ENCODE peak calls at places on chromosome 2, in six cellular contexts. D, F, K, O, Q and A are unnamed samples.
A peak's percentile ranks its signal among the peaks of the same experiment; 100 is the strongest.

GRCh38 chr2:65634304-65634703 is 201.9 kb upstream of the SPRED2 start:
- DNase-seq in Q (no peak), D (no peak), F (no peak), K (no peak), O (no peak), A (no peak)

GRCh38 chr2:24543252-24543651 is 52.2 kb downstream of the NCOA1 start:
- DNase-seq in Q (no peak), K (no peak), F (no peak), O (no peak), D (no peak), A (no peak)

GRCh38 chr2:97871096-97871780 is 124.5 kb downstream of the TMEM131 start:
- DNase-seq in O (no peak), F (no peak), K (no peak), Q (peak; percentile 8), D (no peak), A (no peak)

GRCh38 chr2:119983108-119983507 is 29.8 kb upstream of the EPB41L5 start:
- DNase-seq in O (no peak), D (no peak), K (no peak), Q (no peak), F (no peak), A (no peak)

GRCh38 chr2:69255760-69256159 is 131.3 kb downstream of the GFPT1 start:
- DNase-seq in Q (no peak), D (no peak), O (no peak), F (no peak), K (no peak), A (no peak)

GRCh38 chr2:134558208-134558890 is 160.5 kb downstream of the TMEM163 start:
- DNase-seq in Q (no peak), D (no peak), F (no peak), O (no peak), K (no peak), A (no peak)

GRCh38 chr2:118940486-118941120 is 1.4 kb upstream of the MARCO start:
- DNase-seq in D (peak; percentile 62), F (peak; percentile 54), K (no peak), O (no peak), Q (no peak), A (no peak)

GRCh38 chr2:135005753-135006152 is 41.5 kb downstream of the MAP3K19 start:
- DNase-seq in K (no peak), Q (no peak), F (no peak), D (no peak), O (no peak), A (no peak)

GRCh38 chr2:166126014-166126639 is 1.7 kb downstream of the SCN1A start:
- DNase-seq in O (no peak), K (no peak), F (no peak), D (peak; percentile 72), Q (no peak), A (no peak)

GRCh38 chr2:235577404-235578330 is 83.8 kb downstream of the AGAP1 start:
- DNase-seq in O (no peak), K (no peak), F (no peak), Q (no peak), D (no peak), A (no peak)

GRCh38 chr2:101267671-101268656 is 15.3 kb downstream of the CNOT11 start:
- DNase-seq in Q (no peak), D (no peak), K (no peak), F (no peak), O (no peak), A (no peak)

GRCh38 chr2:240189686-240190085 is 49.2 kb upstream of the OTOS start:
- DNase-seq in F (no peak), O (no peak), D (no peak), K (peak; percentile 48), Q (no peak), A (no peak)

GRCh38 chr2:230225486-230225885 is at the start of gene SP140:
- DNase-seq in Q (no peak), O (no peak), K (no peak), D (peak; percentile 77), F (peak; percentile 21), A (peak; percentile 55)

GRCh38 chr2:104804148-104804890 is 49.6 kb upstream of the POU3F3 start:
- DNase-seq in O (no peak), Q (no peak), F (no peak), K (no peak), D (no peak), A (no peak)

GRCh38 chr2:105391058-105391627 is 7.7 kb downstream of the FHL2 start:
- DNase-seq in F (no peak), Q (peak; percentile 22), O (no peak), D (no peak), K (no peak), A (no peak)

GRCh38 chr2:223357076-223357475 is 245.1 kb downstream of the SCG2 start:
- DNase-seq in D (no peak), K (no peak), Q (no peak), O (no peak), F (no peak), A (no peak)

GRCh38 chr2:66667852-66668251 is 232.9 kb downstream of the MEIS1 start:
- DNase-seq in Q (no peak), D (no peak), O (no peak), F (no peak), K (no peak), A (no peak)

GRCh38 chr2:190533968-190534309 is 583 bp downstream of the NEMP2 start:
- DNase-seq in D (peak; percentile 35), Q (no peak), F (no peak), K (no peak), O (no peak), A (no peak)

GRCh38 chr2:190535119-190535439 is 557 bp upstream of the NEMP2 start:
- DNase-seq in K (no peak), Q (peak; percentile 43), O (no peak), D (no peak), F (no peak), A (no peak)

GRCh38 chr2:190533175-190533967 is 1.2 kb downstream of the NEMP2 start:
- DNase-seq in O (no peak), Q (no peak), F (no peak), K (no peak), D (no peak), A (peak; percentile 33)

GRCh38 chr2:190535586-190535985 is 1.1 kb upstream of the NEMP2 start:
- DNase-seq in D (no peak), K (no peak), F (no peak), Q (no peak), O (no peak), A (no peak)

GRCh38 chr2:190534310-190535118 is at the start of gene NEMP2:
- DNase-seq in Q (peak; percentile 61), K (peak; percentile 84), F (peak; percentile 53), D (peak; percentile 84), O (peak; percentile 49), A (peak; percentile 90)
- TF ChIP-seq CTCF in Q (no peak), K (no peak), F (no peak), D (no peak), O (no peak), A (no peak)

GRCh38 chr2:162185833-162186232 is 33.8 kb upstream of the GCG start:
- DNase-seq in K (no peak), D (no peak), O (no peak), Q (no peak), F (no peak), A (no peak)

GRCh38 chr2:162182395-162182794 is 30.3 kb upstream of the GCG start:
- DNase-seq in F (no peak), K (no peak), Q (no peak), O (no peak), D (no peak), A (no peak)

GRCh38 chr2:162184362-162184761 is 32.3 kb upstream of the GCG start:
- DNase-seq in Q (no peak), K (no peak), D (no peak), F (no peak), O (no peak), A (no peak)

GRCh38 chr2:162184796-162185195 is 32.7 kb upstream of the GCG start:
- DNase-seq in O (no peak), F (no peak), K (no peak), D (no peak), Q (peak; percentile 5), A (no peak)
- TF ChIP-seq CTCF in O (no peak), F (no peak), K (no peak), D (no peak), Q (no peak), A (no peak)

GRCh38 chr2:237791977-237792727 is 6.4 kb upstream of the RBM44 start:
- DNase-seq in D (no peak), K (no peak), F (no peak), Q (no peak), O (no peak), A (no peak)
- TF ChIP-seq CTCF in D (no peak), K (no peak), F (no peak), Q (peak; percentile 28), O (no peak), A (no peak)

GRCh38 chr2:170005702-170006101 is 172.2 kb upstream of the MYO3B start:
- DNase-seq in D (no peak), F (no peak), Q (peak; percentile 5), K (no peak), O (no peak), A (no peak)
- TF ChIP-seq CTCF in D (no peak), F (no peak), Q (no peak), K (no peak), O (no peak), A (no peak)

DNA sequence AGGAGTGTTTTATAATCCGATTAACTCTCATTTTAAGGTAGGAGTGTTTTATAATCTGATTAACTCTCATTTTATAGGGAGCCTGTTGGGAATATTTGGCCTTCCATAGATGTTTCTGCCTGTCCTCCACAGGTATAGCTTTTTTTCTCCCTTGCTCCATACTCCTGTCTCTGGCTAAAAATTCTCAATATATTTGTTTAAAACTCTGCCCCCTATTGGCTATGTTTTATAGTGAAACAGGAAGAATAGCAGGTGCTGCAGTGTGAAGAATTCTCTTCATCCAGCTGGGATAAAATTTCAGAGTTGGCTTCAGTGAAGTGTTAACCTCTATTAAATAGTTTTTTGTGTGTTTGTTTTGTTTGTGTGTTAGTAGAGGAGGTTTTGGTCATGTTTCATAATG is 1046.0 kb upstream of the TMEFF2 start:
- DNase-seq in K (no peak), O (no peak), F (no peak), D (no peak), Q (no peak), A (no peak)
- TF ChIP-seq CTCF in K (no peak), O (no peak), F (no peak), D (no peak), Q (no peak), A (no peak)

DNA sequence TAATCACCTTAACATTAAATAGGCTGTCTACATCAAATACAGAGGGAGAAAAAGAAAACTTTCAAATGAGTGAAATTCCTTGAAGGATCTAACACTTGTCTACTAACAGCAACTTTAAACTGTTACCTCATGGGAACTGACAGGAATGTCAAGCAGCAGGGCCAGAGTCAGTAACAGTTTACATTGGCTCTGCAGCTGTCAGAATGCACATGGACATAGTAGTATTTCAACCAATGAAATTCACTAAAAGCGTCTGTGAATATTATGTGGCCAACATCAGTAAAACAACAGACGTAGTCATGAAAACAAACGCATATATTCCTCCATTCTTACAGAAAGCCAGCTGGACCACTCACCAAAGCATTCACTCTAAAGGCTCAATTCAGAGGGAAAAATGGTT is 79.3 kb upstream of the RNU4ATAC start:
- DNase-seq in O (no peak), Q (no peak), K (no peak), D (no peak), F (no peak), A (no peak)
- TF ChIP-seq CTCF in O (no peak), Q (no peak), K (no peak), D (no peak), F (no peak), A (no peak)